ENCODE peak calls at places on chromosomes 12 and 14, in four cellular contexts. P is K562, S is HepG2, F is GM12878. M is an unnamed sample.

GRCh38 chr12:65533177-65533883 is 254.8 kb downstream of the MSRB3 start:
- DNase-seq in P (no peak), F (no peak), S (no peak), M (no peak)

GRCh38 chr12:46874642-46875041 is 48.8 kb upstream of the SLC38A4 start:
- DNase-seq in S (no peak), P (no peak), F (no peak), M (no peak)

GRCh38 chr12:115850924-115851323 is 426.6 kb downstream of the MED13L start:
- DNase-seq in F (no peak), S (no peak), P (no peak), M (no peak)

GRCh38 chr14:47278233-47278842 is 397.1 kb downstream of the MDGA2 start:
- DNase-seq in F (no peak), S (peak), P (peak), M (peak)

GRCh38 chr14:36519431-36520321 is at the start of gene NKX2-1:
- DNase-seq in S (no peak), F (no peak), P (no peak), M (peak)

GRCh38 chr14:68028075-68028474 is 208.5 kb downstream of the RAD51B start:
- DNase-seq in P (no peak), F (no peak), S (no peak), M (no peak)

GRCh38 chr12:53551889-53552291 is 44.6 kb upstream of the NPFF start:
- DNase-seq in F (no peak), P (no peak), S (no peak), M (no peak)

GRCh38 chr12:2395352-2395977 is 342.7 kb downstream of the CACNA1C start:
- DNase-seq in S (peak), F (no peak), P (peak), M (peak)

GRCh38 chr12:130876297-130876696 is 4.4 kb downstream of the RAN start:
- DNase-seq in S (no peak), P (no peak), F (no peak), M (no peak)

DNA sequence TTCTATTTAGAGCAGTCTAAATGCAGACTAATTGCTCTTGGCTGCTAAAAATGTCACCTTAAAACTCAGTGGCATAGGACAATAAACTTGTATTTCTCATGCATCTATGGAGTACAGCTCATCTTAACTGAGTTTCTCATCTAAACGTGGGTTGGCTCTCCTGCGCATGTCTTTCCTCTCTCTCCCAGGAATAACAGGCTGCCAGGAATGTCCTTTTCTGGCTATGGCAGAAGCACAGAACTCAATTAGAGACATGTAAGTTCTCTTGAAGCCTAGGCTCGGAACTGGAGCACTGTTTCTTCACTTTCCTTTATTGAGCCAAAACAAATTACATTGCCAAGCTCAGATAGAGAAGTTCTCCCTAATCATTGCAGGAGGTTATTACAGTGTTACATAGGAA is 722.3 kb upstream of the FLRT2 start:
- DNase-seq in S (no peak), F (no peak), P (no peak), M (no peak)
- H3K4me2 ChIP-seq in S (no peak), F (no peak), P (no peak), M (no peak)

GRCh38 chr14:62616668-62617067 is 428.6 kb downstream of the KCNH5 start:
- DNase-seq in P (no peak), S (no peak), F (no peak), M (no peak)
- TF ChIP-seq NFIC in P (no peak), S (no peak), F (no peak), M (no peak)

GRCh38 chr14:22266683-22267082 is 322.3 kb downstream of the DAD1 start:
- DNase-seq in P (no peak), F (no peak), S (no peak), M (no peak)

GRCh38 chr14:22272408-22272807 is 316.6 kb downstream of the DAD1 start:
- DNase-seq in S (no peak), F (no peak), P (no peak), M (no peak)

GRCh38 chr14:22276913-22277816 is 311.9 kb downstream of the DAD1 start:
- DNase-seq in S (peak), F (no peak), P (peak), M (peak)

GRCh38 chr14:22268875-22269274 is 320.1 kb downstream of the DAD1 start:
- DNase-seq in P (no peak), F (no peak), S (no peak), M (no peak)

DNA sequence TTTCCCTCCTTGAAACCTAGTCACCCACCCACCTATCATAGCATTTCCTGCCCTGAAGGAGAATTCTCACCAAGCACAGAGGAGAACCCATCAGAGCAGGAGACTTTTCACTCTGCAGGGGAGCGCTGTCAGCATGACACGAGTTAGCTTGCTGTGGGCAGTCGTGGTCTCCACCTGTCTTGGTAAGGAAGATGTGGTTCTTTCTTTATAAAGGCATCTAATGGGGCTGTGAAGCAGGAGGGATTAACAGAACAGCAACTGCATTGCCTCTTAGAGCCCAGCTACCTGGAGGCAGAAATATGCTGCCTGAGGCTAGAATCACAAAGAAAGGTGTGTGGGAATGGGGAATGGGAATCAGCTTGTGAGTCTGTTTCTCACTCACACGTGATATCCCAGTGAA is 317.2 kb downstream of the DAD1 start:
- DNase-seq in F (no peak), P (no peak), S (no peak), M (no peak)
- H3K4me2 ChIP-seq in F (no peak), P (no peak), S (no peak), M (no peak)

GRCh38 chr14:22556021-22556989 is 32.7 kb downstream of the DAD1 start:
- DNase-seq in F (peak), S (no peak), P (peak), M (no peak)
- TF ChIP-seq NFIC in F (no peak), S (no peak), P (no peak), M (no peak)